ENCODE peak calls at places on chromosome 11, in four cellular contexts. R is spleen, B is hypothalamus, G is RCC 7860. Q is an unnamed sample.

GRCh38 chr11:106463796-106464201 is 386.3 kb downstream of the AASDHPPT start:
- DNase-seq in G (no peak), B (no peak), R (no peak), Q (no peak)

GRCh38 chr11:70573701-70574151 is 175.4 kb downstream of the CTTN start:
- DNase-seq in B (no peak), R (peak), G (no peak), Q (no peak)

GRCh38 chr11:75163917-75164316 is 13.0 kb downstream of the SLCO2B1 start:
- DNase-seq in B (no peak), G (no peak), R (no peak), Q (no peak)

GRCh38 chr11:58629857-58630256 is 7.4 kb downstream of the CNTF start:
- DNase-seq in G (no peak), B (no peak), R (no peak), Q (no peak)

GRCh38 chr11:90601261-90601660 is 378.4 kb upstream of the CHORDC1 start:
- DNase-seq in R (no peak), G (no peak), B (no peak), Q (no peak)

GRCh38 chr11:30016588-30017363 is at the start of gene KCNA4:
- DNase-seq in G (no peak), R (no peak), B (no peak), Q (no peak)

GRCh38 chr11:112942966-112943643 is 18.1 kb upstream of the NCAM1 start:
- DNase-seq in R (no peak), G (no peak), B (no peak), Q (no peak)

GRCh38 chr11:8233691-8234424 is 29.8 kb downstream of the LMO1 start:
- DNase-seq in R (peak), G (peak), B (no peak), Q (no peak)

GRCh38 chr11:126202646-126203359 is 8.6 kb downstream of the RPUSD4 start:
- DNase-seq in R (no peak), G (no peak), B (no peak), Q (no peak)

GRCh38 chr11:65488273-65489058 is 10.4 kb upstream of the MALAT1 start:
- DNase-seq in R (no peak), B (no peak), G (peak), Q (no peak)

GRCh38 chr11:117232911-117233409 is 489 bp downstream of the RNF214 start:
- DNase-seq in G (no peak), B (no peak), R (peak), Q (no peak)

GRCh38 chr11:134442246-134442645 is 30.2 kb upstream of the B3GAT1 start:
- DNase-seq in B (no peak), R (no peak), G (no peak), Q (no peak)

GRCh38 chr11:72683782-72684200 is 9.6 kb upstream of the PDE2A start:
- DNase-seq in B (peak), G (peak), R (peak), Q (peak)

GRCh38 chr11:38553033-38553432 is 1955.0 kb upstream of the RAG2 start:
- DNase-seq in R (no peak), B (no peak), G (no peak), Q (no peak)

GRCh38 chr11:120969993-120970392 is 53.9 kb upstream of the TBCEL start:
- DNase-seq in B (no peak), G (no peak), R (no peak), Q (no peak)

GRCh38 chr11:424232-424631 is 9.4 kb upstream of the SIGIRR start:
- DNase-seq in R (no peak), G (no peak), B (no peak), Q (no peak)

GRCh38 chr11:64533501-64533900 is 57.5 kb upstream of the SLC22A12 start:
- DNase-seq in B (no peak), G (no peak), R (peak), Q (no peak)

GRCh38 chr11:97445561-97445960 is 1055.7 kb downstream of the JRKL start:
- DNase-seq in G (no peak), R (no peak), B (no peak), Q (no peak)

GRCh38 chr11:67032830-67033555 is 10.1 kb downstream of the SYT12 start:
- DNase-seq in B (no peak), R (no peak), G (peak), Q (no peak)

GRCh38 chr11:74630043-74630442 is 37.7 kb downstream of the POLD3 start:
- DNase-seq in B (no peak), G (no peak), R (no peak), Q (no peak)

GRCh38 chr11:44510372-44510771 is 55.1 kb upstream of the CD82 start:
- DNase-seq in B (no peak), R (no peak), G (no peak), Q (no peak)

GRCh38 chr11:6570691-6571427 is 32.6 kb downstream of the RRP8 start:
- DNase-seq in R (no peak), G (no peak), B (no peak), Q (no peak)